ENCODE peak calls at places on chromosome 14, in ten cellular contexts. H is esophagus squamous epithelium, K is Panc1, W is PC-3, G is hepatocyte, Y is epithelial cell of esophagus, D is mucosa of descending colon, P is GM13976, M is fibroblast of pulmonary artery, I is GM10248. S is an unnamed sample.

GRCh38 chr14:74888164-74889158 is 6.7 kb downstream of the DLST start:
- DNase-seq in K (no peak), D (no peak), P (no peak), W (no peak), I (no peak), H (no peak), M (no peak), Y (peak), G (no peak), S (no peak)

GRCh38 chr14:106039400-106039799 is 513.0 kb downstream of the TMEM121 start:
- DNase-seq in W (peak), H (no peak), D (peak), M (no peak), Y (no peak), G (no peak), I (peak), K (no peak), P (peak), S (peak)

GRCh38 chr14:64184103-64184729 is 110.0 kb downstream of the ESR2 start:
- DNase-seq in G (no peak), W (no peak), D (no peak), I (no peak), K (no peak), M (no peak), P (no peak), H (no peak), Y (no peak), S (no peak)

GRCh38 chr14:66610154-66610563 is 102.2 kb downstream of the GPHN start:
- DNase-seq in P (no peak), W (peak), Y (peak), M (no peak), D (no peak), G (no peak), I (no peak), H (no peak), K (no peak), S (no peak)

GRCh38 chr14:102487204-102487577 is 22.4 kb downstream of the ANKRD9 start:
- DNase-seq in I (no peak), W (no peak), Y (no peak), P (no peak), G (no peak), H (no peak), M (peak), D (no peak), K (no peak), S (no peak)

GRCh38 chr14:64730061-64730440 is 25.8 kb downstream of the PLEKHG3 start:
- DNase-seq in G (no peak), Y (no peak), D (peak), M (no peak), P (no peak), I (no peak), K (no peak), W (no peak), H (no peak), S (no peak)

GRCh38 chr14:100336618-100337530 is 13.7 kb downstream of the SLC25A47 start:
- DNase-seq in M (no peak), W (no peak), Y (no peak), G (no peak), P (peak), H (no peak), D (no peak), K (no peak), I (peak), S (peak)

GRCh38 chr14:34944744-34945143 is 38.0 kb upstream of the SRP54 start:
- DNase-seq in M (no peak), Y (no peak), H (no peak), P (no peak), D (no peak), K (no peak), I (no peak), W (no peak), G (no peak), S (no peak)

GRCh38 chr14:102495482-102496330 is 13.9 kb downstream of the ANKRD9 start:
- DNase-seq in M (no peak), D (no peak), H (no peak), Y (no peak), P (no peak), I (no peak), G (peak), W (no peak), K (no peak), S (no peak)

GRCh38 chr14:105856676-105857222 is 330.4 kb downstream of the TMEM121 start:
- DNase-seq in Y (no peak), H (no peak), D (no peak), I (no peak), W (no peak), K (no peak), G (no peak), P (no peak), M (no peak), S (no peak)

GRCh38 chr14:94483729-94484275 is 7.8 kb upstream of the SERPINA9 start:
- DNase-seq in K (no peak), M (peak), Y (peak), G (no peak), W (no peak), I (no peak), P (no peak), H (no peak), D (no peak), S (no peak)

GRCh38 chr14:28061006-28061405 is 705.6 kb upstream of the FOXG1 start:
- DNase-seq in D (no peak), H (no peak), W (no peak), P (no peak), Y (no peak), M (no peak), I (no peak), K (no peak), G (no peak), S (no peak)

GRCh38 chr14:99995700-99996356 is 69.4 kb upstream of the EVL start:
- DNase-seq in D (peak), W (peak), I (peak), K (peak), M (peak), Y (peak), P (peak), G (peak), H (no peak), S (peak)

GRCh38 chr14:104600805-104601204 is 3.8 kb downstream of the TMEM179 start:
- DNase-seq in I (no peak), W (no peak), D (no peak), K (no peak), H (no peak), G (no peak), M (no peak), Y (no peak), P (peak), S (peak)

GRCh38 chr14:105273062-105273461 is 24.7 kb downstream of the BTBD6 start:
- DNase-seq in K (no peak), D (no peak), G (no peak), P (no peak), Y (peak), H (no peak), W (peak), I (no peak), M (no peak), S (no peak)

GRCh38 chr14:38951451-38951850 is 151.6 kb downstream of the SEC23A start:
- DNase-seq in M (peak), Y (no peak), K (no peak), W (no peak), H (no peak), I (no peak), P (no peak), G (no peak), D (no peak), S (no peak)

GRCh38 chr14:71355324-71356201 is 448.3 kb downstream of the PCNX1 start:
- DNase-seq in M (peak), Y (peak), H (no peak), I (peak), D (no peak), K (no peak), G (peak), W (no peak), P (peak), S (no peak)

GRCh38 chr14:61836807-61837206 is 74.6 kb downstream of the SNAPC1 start:
- DNase-seq in M (no peak), P (no peak), I (no peak), D (no peak), G (no peak), K (no peak), H (no peak), W (no peak), Y (no peak), S (no peak)

GRCh38 chr14:102777711-102778615 is 714 bp downstream of the TRAF3 start:
- DNase-seq in W (peak), Y (peak), H (no peak), I (no peak), P (no peak), M (peak), D (peak), G (peak), K (no peak), S (no peak)

GRCh38 chr14:72154645-72155378 is 222.6 kb downstream of the RGS6 start:
- DNase-seq in H (no peak), I (no peak), W (no peak), M (no peak), K (no peak), Y (no peak), P (no peak), G (no peak), D (no peak), S (no peak)

GRCh38 chr14:86575141-86575540 is 1045.2 kb downstream of the FLRT2 start:
- DNase-seq in H (no peak), D (no peak), W (no peak), P (no peak), Y (no peak), G (no peak), M (peak), I (no peak), K (no peak), S (no peak)

GRCh38 chr14:49598479-49599301 is at the start of gene LRR1:
- DNase-seq in H (peak), W (peak), G (peak), M (peak), Y (peak), I (peak), P (peak), D (peak), K (no peak), S (peak)

GRCh38 chr14:78666336-78667056 is 496.3 kb downstream of the NRXN3 start:
- DNase-seq in G (no peak), I (no peak), P (no peak), W (no peak), Y (no peak), K (no peak), M (no peak), D (no peak), H (no peak), S (no peak)

GRCh38 chr14:63394856-63395255 is 76.1 kb upstream of the GPHB5 start:
- DNase-seq in K (no peak), I (no peak), W (no peak), Y (peak), G (no peak), M (no peak), D (no peak), P (no peak), H (no peak), S (no peak)

GRCh38 chr14:68248481-68249255 is 429.1 kb downstream of the RAD51B start:
- DNase-seq in H (no peak), D (peak), G (peak), Y (peak), W (peak), P (peak), M (peak), I (peak), K (no peak), S (peak)

GRCh38 chr14:59161571-59162175 is 26.8 kb upstream of the DAAM1 start:
- DNase-seq in P (peak), G (peak), I (peak), D (no peak), W (peak), M (peak), H (no peak), K (no peak), Y (peak), S (peak)

GRCh38 chr14:50697659-50698290 is 29.7 kb upstream of the SAV1 start:
- DNase-seq in K (no peak), Y (no peak), D (no peak), W (no peak), P (no peak), G (no peak), H (no peak), I (no peak), M (no peak), S (no peak)

GRCh38 chr14:52789118-52789517 is 2.3 kb downstream of the GNPNAT1 start:
- DNase-seq in I (no peak), H (no peak), P (no peak), D (no peak), Y (no peak), W (no peak), K (no peak), M (no peak), G (no peak), S (no peak)

GRCh38 chr14:67251573-67252226 is 10.5 kb downstream of the PALS1 start:
- DNase-seq in G (no peak), M (peak), H (no peak), K (no peak), I (no peak), P (no peak), W (peak), Y (no peak), D (no peak), S (no peak)

GRCh38 chr14:71693373-71693772 is 238.9 kb upstream of the RGS6 start:
- DNase-seq in H (no peak), K (no peak), M (peak), I (no peak), W (no peak), D (no peak), G (no peak), Y (no peak), P (no peak), S (no peak)

GRCh38 chr14:33363687-33364086 is 425.0 kb downstream of the NPAS3 start:
- DNase-seq in G (no peak), K (no peak), I (no peak), D (no peak), M (no peak), Y (no peak), H (no peak), W (no peak), P (no peak), S (no peak)

GRCh38 chr14:32366256-32366655 is 37.2 kb downstream of the AKAP6 start:
- DNase-seq in K (no peak), G (peak), M (peak), Y (no peak), I (no peak), W (peak), H (no peak), D (no peak), P (no peak), S (no peak)

GRCh38 chr14:32896979-32897723 is 41.5 kb upstream of the NPAS3 start:
- DNase-seq in P (no peak), W (peak), Y (no peak), H (no peak), I (no peak), K (peak), M (peak), G (no peak), D (no peak), S (no peak)

GRCh38 chr14:24355009-24355408 is 13.0 kb upstream of the NFATC4 start:
- DNase-seq in W (no peak), H (no peak), G (no peak), D (no peak), K (no peak), I (no peak), M (no peak), P (no peak), Y (no peak), S (no peak)

GRCh38 chr14:89388853-89389252 is 28.2 kb downstream of the FOXN3 start:
- DNase-seq in I (no peak), K (no peak), H (no peak), M (peak), Y (peak), D (no peak), G (no peak), P (no peak), W (peak), S (no peak)
- TF ChIP-seq CTCF in I (no peak), K (no peak), H (no peak), M (peak), Y (peak), D (no peak), G (peak), P (no peak), W (no peak), S (no peak)

GRCh38 chr14:41586237-41586636 is 20.4 kb upstream of the LRFN5 start:
- DNase-seq in Y (no peak), P (no peak), H (no peak), D (no peak), G (no peak), K (no peak), M (peak), W (peak), I (no peak), S (no peak)
- TF ChIP-seq CTCF in Y (no peak), P (no peak), H (no peak), D (no peak), G (peak), K (no peak), M (peak), W (peak), I (no peak), S (no peak)

GRCh38 chr14:35961697-35962274 is 135.6 kb downstream of the BRMS1L start:
- DNase-seq in H (no peak), G (no peak), Y (no peak), P (no peak), D (no peak), I (no peak), K (no peak), M (no peak), W (no peak), S (no peak)

GRCh38 chr14:35956376-35957000 is 130.3 kb downstream of the BRMS1L start:
- DNase-seq in P (no peak), K (no peak), G (no peak), I (no peak), Y (no peak), W (no peak), M (no peak), H (no peak), D (no peak), S (no peak)

GRCh38 chr14:35964736-35965135 is 138.6 kb downstream of the BRMS1L start:
- DNase-seq in G (no peak), P (no peak), Y (no peak), K (no peak), W (no peak), M (no peak), D (no peak), H (no peak), I (no peak), S (no peak)

GRCh38 chr14:35963209-35963608 is 137.1 kb downstream of the BRMS1L start:
- DNase-seq in D (no peak), H (no peak), P (peak), M (no peak), W (peak), Y (peak), K (no peak), I (no peak), G (no peak), S (no peak)

GRCh38 chr14:35959835-35960234 is 133.7 kb downstream of the BRMS1L start:
- DNase-seq in P (no peak), M (no peak), K (no peak), H (no peak), D (no peak), G (no peak), W (peak), I (no peak), Y (peak), S (no peak)
- TF ChIP-seq CTCF in P (no peak), M (no peak), K (no peak), H (no peak), D (no peak), G (no peak), W (peak), I (peak), Y (no peak), S (peak)

GRCh38 chr14:60326274-60326673 is 77.3 kb downstream of the PPM1A start:
- DNase-seq in K (no peak), I (no peak), H (no peak), Y (no peak), W (no peak), D (no peak), G (no peak), P (no peak), M (no peak), S (no peak)

GRCh38 chr14:60324837-60325236 is 75.8 kb downstream of the PPM1A start:
- DNase-seq in M (no peak), D (no peak), K (no peak), W (no peak), G (no peak), Y (no peak), P (no peak), I (no peak), H (no peak), S (no peak)

GRCh38 chr14:60328588-60328987 is 79.6 kb downstream of the PPM1A start:
- DNase-seq in Y (no peak), K (no peak), M (no peak), W (no peak), D (no peak), I (no peak), P (no peak), H (no peak), G (no peak), S (no peak)

GRCh38 chr14:60331201-60332045 is 82.4 kb downstream of the PPM1A start:
- DNase-seq in I (peak), W (peak), P (peak), M (peak), Y (peak), D (peak), K (peak), G (peak), H (no peak), S (peak)

GRCh38 chr14:60327447-60328331 is 78.7 kb downstream of the PPM1A start:
- DNase-seq in P (peak), M (peak), I (peak), H (no peak), D (peak), W (peak), G (peak), Y (peak), K (no peak), S (peak)
- TF ChIP-seq CTCF in P (peak), M (no peak), I (peak), H (no peak), D (no peak), W (peak), G (no peak), Y (no peak), K (peak), S (peak)

DNA sequence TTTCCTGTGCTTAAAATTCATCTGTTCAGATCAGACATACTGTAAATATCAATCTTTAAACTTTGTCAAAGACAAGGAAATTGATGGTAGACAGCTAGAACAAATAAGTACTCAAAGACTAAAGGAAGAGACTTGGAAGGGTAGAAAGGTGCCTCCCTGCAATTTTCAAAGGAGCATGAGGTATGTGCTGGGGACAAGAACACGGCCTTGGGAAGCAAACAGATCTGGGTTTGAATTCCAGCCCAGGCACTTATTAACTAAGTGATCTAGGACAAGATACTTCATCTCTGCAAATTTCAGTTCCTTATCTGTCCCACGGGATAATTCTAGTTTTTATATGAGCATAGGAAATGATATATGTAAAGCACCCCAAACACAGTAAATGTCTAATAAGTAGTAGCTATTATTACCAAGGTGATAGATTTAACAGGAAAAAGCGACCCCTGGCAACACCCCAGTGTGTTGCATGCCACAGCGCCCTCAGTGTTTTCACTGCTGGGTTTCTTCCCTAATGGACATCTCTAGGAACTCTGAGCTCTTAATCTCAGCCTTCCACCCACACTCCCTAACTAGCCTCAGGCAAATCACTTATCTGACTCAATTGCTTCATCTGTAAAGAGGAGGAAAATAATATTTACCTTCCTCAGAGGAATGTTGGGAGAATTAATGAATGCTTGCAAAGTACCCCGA is 44.7 kb upstream of the BMP4 start:
- DNase-seq in Y (peak), M (no peak), P (no peak), G (no peak), W (no peak), I (no peak), K (no peak), D (no peak), H (no peak), S (no peak)
- TF ChIP-seq CTCF in Y (no peak), M (no peak), P (peak), G (no peak), W (peak), I (no peak), K (peak), D (no peak), H (no peak), S (peak)

GRCh38 chr14:21066882-21067502 is 3.1 kb upstream of the ARHGEF40 start:
- DNase-seq in G (no peak), D (no peak), K (no peak), M (no peak), H (no peak), W (peak), Y (peak), P (peak), I (no peak), S (peak)
- TF ChIP-seq CTCF in G (peak), D (no peak), K (peak), M (peak), H (no peak), W (peak), Y (peak), P (no peak), I (peak), S (peak)

GRCh38 chr14:73591690-73592448 is at the start of gene ACOT4:
- DNase-seq in K (no peak), G (peak), H (no peak), P (peak), I (peak), D (peak), M (peak), W (peak), Y (peak), S (peak)
- TF ChIP-seq CTCF in K (no peak), G (no peak), H (peak), P (no peak), I (no peak), D (peak), M (no peak), W (peak), Y (no peak), S (no peak)

DNA sequence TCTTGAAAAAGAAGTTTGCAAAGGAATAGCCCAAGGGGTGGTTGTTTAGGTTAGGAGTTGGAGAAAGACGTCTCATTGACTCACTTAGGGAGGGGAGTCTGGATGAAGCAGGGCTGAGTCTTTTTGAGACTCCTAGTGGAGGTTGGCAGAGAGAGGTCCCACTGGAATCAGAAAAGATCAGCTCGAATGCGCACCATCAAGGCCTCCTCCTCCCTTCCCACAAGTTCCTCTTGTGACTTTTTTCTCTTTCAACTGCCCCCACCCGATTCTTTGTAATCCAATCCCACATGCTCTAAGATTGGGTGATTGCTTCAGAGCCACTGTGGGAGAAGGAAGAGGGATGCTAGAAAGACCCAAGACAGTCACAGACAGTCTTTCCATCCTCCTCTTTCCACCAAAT is 2.0 kb downstream of the ARHGEF40 start:
- DNase-seq in M (peak), G (peak), I (no peak), Y (peak), W (no peak), K (no peak), P (peak), H (no peak), D (no peak), S (peak)
- TF ChIP-seq CTCF in M (peak), G (peak), I (no peak), Y (no peak), W (no peak), K (no peak), P (no peak), H (no peak), D (no peak), S (no peak)